ENCODE peak calls at places on chromosomes 11 and 22, in seven cellular contexts. One of them, this sample, is unnamed.

GRCh38 chr11:118910309-118911112 is 15.2 kb downstream of the BCL9L start:
- DNase-seq in ovary: peak; percentile 85
- DNase-seq in body of pancreas: peak; percentile 77
- DNase-seq in transverse colon: peak; percentile 67
- DNase-seq in IMR-90: peak; percentile 92
- DNase-seq in Peyer's patch: no peak
- DNase-seq in right lobe of liver: peak; percentile 60
- DNase-seq in this sample: peak; percentile 89

GRCh38 chr11:70546179-70546940 is 148.0 kb downstream of the CTTN start:
- DNase-seq in ovary: no peak
- DNase-seq in transverse colon: no peak
- DNase-seq in Peyer's patch: no peak
- DNase-seq in right lobe of liver: no peak
- DNase-seq in body of pancreas: no peak
- DNase-seq in IMR-90: no peak
- DNase-seq in this sample: no peak

GRCh38 chr11:133015457-133015856 is 516.8 kb downstream of the OPCML start:
- DNase-seq in right lobe of liver: no peak
- DNase-seq in ovary: no peak
- DNase-seq in body of pancreas: no peak
- DNase-seq in IMR-90: no peak
- DNase-seq in transverse colon: no peak
- DNase-seq in Peyer's patch: no peak
- DNase-seq in this sample: no peak

GRCh38 chr11:128725630-128726461 is 32.0 kb downstream of the FLI1 start:
- DNase-seq in Peyer's patch: peak; percentile 66
- DNase-seq in IMR-90: peak; percentile 59
- DNase-seq in right lobe of liver: no peak
- DNase-seq in transverse colon: peak; percentile 41
- DNase-seq in ovary: no peak
- DNase-seq in body of pancreas: peak; percentile 50
- DNase-seq in this sample: no peak

GRCh38 chr11:113974741-113975470 is at the start of gene HTR3A:
- DNase-seq in ovary: peak; percentile 14
- DNase-seq in transverse colon: peak; percentile 53
- DNase-seq in right lobe of liver: peak; percentile 45
- DNase-seq in body of pancreas: peak; percentile 93
- DNase-seq in IMR-90: no peak
- DNase-seq in Peyer's patch: no peak
- DNase-seq in this sample: peak; percentile 70

GRCh38 chr11:120121914-120122473 is 15.9 kb downstream of the TRIM29 start:
- DNase-seq in right lobe of liver: no peak
- DNase-seq in IMR-90: no peak
- DNase-seq in body of pancreas: peak; percentile 45
- DNase-seq in transverse colon: peak; percentile 24
- DNase-seq in ovary: no peak
- DNase-seq in Peyer's patch: no peak
- DNase-seq in this sample: no peak

GRCh38 chr22:20873215-20873614 is 14.4 kb downstream of the SNAP29 start:
- DNase-seq in body of pancreas: no peak
- DNase-seq in Peyer's patch: no peak
- DNase-seq in right lobe of liver: no peak
- DNase-seq in ovary: no peak
- DNase-seq in IMR-90: no peak
- DNase-seq in transverse colon: no peak
- DNase-seq in this sample: no peak

GRCh38 chr11:27861706-27862430 is 161.6 kb upstream of the BDNF start:
- DNase-seq in ovary: no peak
- DNase-seq in IMR-90: peak; percentile 95
- DNase-seq in Peyer's patch: no peak
- DNase-seq in right lobe of liver: no peak
- DNase-seq in body of pancreas: no peak
- DNase-seq in transverse colon: no peak
- DNase-seq in this sample: peak; percentile 67

GRCh38 chr11:70695086-70695960 is 297.0 kb downstream of the CTTN start:
- DNase-seq in IMR-90: peak; percentile 41
- DNase-seq in transverse colon: no peak
- DNase-seq in Peyer's patch: no peak
- DNase-seq in right lobe of liver: no peak
- DNase-seq in ovary: no peak
- DNase-seq in body of pancreas: no peak
- DNase-seq in this sample: no peak

GRCh38 chr22:43707650-43708049 is 104.5 kb downstream of the EFCAB6 start:
- DNase-seq in Peyer's patch: no peak
- DNase-seq in ovary: no peak
- DNase-seq in IMR-90: no peak
- DNase-seq in body of pancreas: no peak
- DNase-seq in transverse colon: no peak
- DNase-seq in right lobe of liver: no peak
- DNase-seq in this sample: no peak

GRCh38 chr11:129639300-129639699 is 176.3 kb upstream of the TMEM45B start:
- DNase-seq in body of pancreas: no peak
- DNase-seq in ovary: no peak
- DNase-seq in IMR-90: peak; percentile 99
- DNase-seq in Peyer's patch: no peak
- DNase-seq in right lobe of liver: no peak
- DNase-seq in transverse colon: no peak
- DNase-seq in this sample: no peak

GRCh38 chr11:5476184-5476819 is 12.2 kb upstream of the OR52D1 start:
- DNase-seq in transverse colon: peak; percentile 25
- DNase-seq in Peyer's patch: peak; percentile 17
- DNase-seq in right lobe of liver: no peak
- DNase-seq in body of pancreas: peak; percentile 48
- DNase-seq in IMR-90: peak; percentile 57
- DNase-seq in ovary: peak; percentile 14
- DNase-seq in this sample: peak; percentile 66

GRCh38 chr22:48957311-48957986 is 870.2 kb downstream of the BRD1 start:
- DNase-seq in Peyer's patch: peak; percentile 9
- DNase-seq in body of pancreas: no peak
- DNase-seq in ovary: no peak
- DNase-seq in right lobe of liver: no peak
- DNase-seq in transverse colon: peak; percentile 1
- DNase-seq in IMR-90: no peak
- DNase-seq in this sample: no peak

GRCh38 chr11:65448074-65448417 is 25.4 kb downstream of the NEAT1 start:
- DNase-seq in right lobe of liver: no peak
- DNase-seq in body of pancreas: no peak
- DNase-seq in ovary: no peak
- DNase-seq in IMR-90: peak; percentile 44
- DNase-seq in Peyer's patch: peak; percentile 21
- DNase-seq in transverse colon: no peak
- DNase-seq in this sample: no peak

GRCh38 chr11:101863361-101863760 is 51.4 kb upstream of the CEP126 start:
- DNase-seq in right lobe of liver: no peak
- DNase-seq in ovary: no peak
- DNase-seq in IMR-90: peak; percentile 79
- DNase-seq in transverse colon: no peak
- DNase-seq in body of pancreas: no peak
- DNase-seq in Peyer's patch: no peak
- DNase-seq in this sample: no peak

DNA sequence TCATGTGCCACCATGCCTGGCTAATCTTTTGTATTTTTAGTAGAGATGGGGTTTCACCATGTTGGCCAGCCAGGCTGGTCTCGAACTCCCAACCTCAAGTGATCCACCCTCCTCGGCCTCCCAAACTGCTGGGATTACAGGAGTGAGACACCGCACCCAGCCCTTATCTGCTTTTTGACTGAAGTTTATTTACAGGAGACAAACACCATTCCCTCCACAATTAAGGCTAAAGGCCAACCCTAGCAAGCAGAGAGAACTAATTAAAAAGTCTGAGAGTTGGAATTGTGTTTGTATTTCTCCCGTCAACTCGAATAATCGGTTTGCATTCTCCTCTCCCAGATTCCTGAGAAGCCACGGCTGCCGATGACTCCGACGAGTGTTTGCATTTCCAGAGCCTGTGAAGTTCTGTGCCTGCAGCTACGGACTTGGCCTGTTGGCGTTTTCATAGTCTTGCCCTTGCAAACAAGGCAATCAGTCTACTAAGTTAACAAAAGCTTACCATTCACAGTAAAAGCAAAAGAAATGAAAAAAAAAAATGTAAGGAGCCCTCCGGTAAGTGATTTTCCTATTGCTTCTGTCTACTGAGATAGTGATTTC is 73.3 kb upstream of the NUP50 start:
- DNase-seq in body of pancreas: peak; percentile 2
- DNase-seq in right lobe of liver: no peak
- DNase-seq in Peyer's patch: no peak
- DNase-seq in transverse colon: peak; percentile 41
- DNase-seq in ovary: no peak
- DNase-seq in IMR-90: peak; percentile 65
- DNase-seq in this sample: no peak
- H3K27ac ChIP-seq in body of pancreas: no peak overlapping the region
- H3K27ac ChIP-seq in right lobe of liver: no peak overlapping the region
- H3K27ac ChIP-seq in Peyer's patch: no peak overlapping the region
- H3K27ac ChIP-seq in transverse colon: no peak overlapping the region
- H3K27ac ChIP-seq in ovary: no peak overlapping the region
- H3K27ac ChIP-seq in IMR-90: no peak overlapping the region
- H3K27ac ChIP-seq in this sample: no peak overlapping the region

DNA sequence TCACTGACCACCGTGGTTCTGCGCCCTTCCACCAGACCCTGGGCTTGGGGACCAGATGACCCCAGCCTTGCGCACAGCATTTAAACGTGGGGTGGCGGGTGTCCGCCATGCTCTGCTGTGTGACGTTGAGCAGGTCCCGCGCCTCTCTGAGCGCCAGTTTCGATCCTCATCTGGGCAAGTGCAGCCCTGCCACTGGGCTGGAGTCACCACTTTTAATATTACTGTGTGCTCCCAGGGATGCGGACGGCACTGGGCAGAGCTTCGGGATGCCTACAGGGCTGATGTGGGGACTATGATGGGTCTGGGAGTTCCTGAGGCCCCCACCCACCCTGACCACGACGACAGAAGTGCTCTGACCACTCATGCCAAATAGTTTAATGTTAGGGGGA is 1.2 kb upstream of the NUDT8 start:
- DNase-seq in transverse colon: no peak
- DNase-seq in right lobe of liver: no peak
- DNase-seq in IMR-90: no peak
- DNase-seq in Peyer's patch: no peak
- DNase-seq in body of pancreas: no peak
- DNase-seq in ovary: no peak
- DNase-seq in this sample: no peak
- TF ChIP-seq CTCF in transverse colon: no peak
- TF ChIP-seq CTCF in right lobe of liver: no peak
- TF ChIP-seq CTCF in IMR-90: no peak
- TF ChIP-seq CTCF in Peyer's patch: no peak
- TF ChIP-seq CTCF in body of pancreas: no peak
- TF ChIP-seq CTCF in ovary: peak; percentile 7
- TF ChIP-seq CTCF in this sample: no peak

GRCh38 chr22:29197096-29197495 is 8.6 kb upstream of the EMID1 start:
- DNase-seq in Peyer's patch: no peak
- DNase-seq in right lobe of liver: no peak
- DNase-seq in ovary: no peak
- DNase-seq in body of pancreas: no peak
- DNase-seq in IMR-90: no peak
- DNase-seq in transverse colon: no peak
- DNase-seq in this sample: no peak

GRCh38 chr22:29195118-29195963 is 10.4 kb upstream of the EMID1 start:
- DNase-seq in Peyer's patch: no peak
- DNase-seq in IMR-90: no peak
- DNase-seq in right lobe of liver: no peak
- DNase-seq in body of pancreas: no peak
- DNase-seq in ovary: no peak
- DNase-seq in transverse colon: no peak
- DNase-seq in this sample: no peak

GRCh38 chr22:29195964-29196666 is 9.6 kb upstream of the EMID1 start:
- DNase-seq in IMR-90: no peak
- DNase-seq in transverse colon: no peak
- DNase-seq in right lobe of liver: no peak
- DNase-seq in Peyer's patch: no peak
- DNase-seq in body of pancreas: no peak
- DNase-seq in ovary: no peak
- DNase-seq in this sample: no peak

GRCh38 chr22:29190915-29191314 is 14.8 kb upstream of the EMID1 start:
- DNase-seq in ovary: no peak
- DNase-seq in Peyer's patch: no peak
- DNase-seq in transverse colon: no peak
- DNase-seq in IMR-90: no peak
- DNase-seq in body of pancreas: no peak
- DNase-seq in right lobe of liver: no peak
- DNase-seq in this sample: no peak

DNA sequence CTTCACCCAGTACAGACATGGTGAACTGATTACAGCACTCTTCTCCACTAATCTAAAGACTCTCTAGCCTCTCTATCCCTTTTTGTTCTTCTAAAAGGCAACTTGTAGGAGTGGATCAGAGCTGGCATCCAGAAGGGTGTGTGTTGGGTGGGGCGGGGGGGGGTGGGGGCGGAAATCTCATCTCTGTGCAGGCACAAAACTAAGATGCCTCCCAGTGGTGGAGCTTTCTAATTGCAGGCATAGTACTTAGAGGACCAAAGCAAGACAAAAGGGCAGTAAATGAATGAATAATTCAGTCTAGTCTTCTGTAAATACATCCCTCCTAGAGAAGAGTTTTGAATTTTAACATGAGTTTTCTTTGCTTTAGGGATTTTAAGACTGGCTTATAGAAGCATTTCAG is 11.4 kb upstream of the EMID1 start:
- DNase-seq in right lobe of liver: no peak
- DNase-seq in body of pancreas: no peak
- DNase-seq in Peyer's patch: no peak
- DNase-seq in transverse colon: no peak
- DNase-seq in ovary: no peak
- DNase-seq in IMR-90: no peak
- DNase-seq in this sample: no peak
- TF ChIP-seq POLR2A in right lobe of liver: no peak
- TF ChIP-seq POLR2A in body of pancreas: no peak
- TF ChIP-seq POLR2A in Peyer's patch: no peak
- TF ChIP-seq POLR2A in transverse colon: no peak
- TF ChIP-seq POLR2A in ovary: no peak
- TF ChIP-seq POLR2A in IMR-90: no peak
- TF ChIP-seq POLR2A in this sample: no peak

DNA sequence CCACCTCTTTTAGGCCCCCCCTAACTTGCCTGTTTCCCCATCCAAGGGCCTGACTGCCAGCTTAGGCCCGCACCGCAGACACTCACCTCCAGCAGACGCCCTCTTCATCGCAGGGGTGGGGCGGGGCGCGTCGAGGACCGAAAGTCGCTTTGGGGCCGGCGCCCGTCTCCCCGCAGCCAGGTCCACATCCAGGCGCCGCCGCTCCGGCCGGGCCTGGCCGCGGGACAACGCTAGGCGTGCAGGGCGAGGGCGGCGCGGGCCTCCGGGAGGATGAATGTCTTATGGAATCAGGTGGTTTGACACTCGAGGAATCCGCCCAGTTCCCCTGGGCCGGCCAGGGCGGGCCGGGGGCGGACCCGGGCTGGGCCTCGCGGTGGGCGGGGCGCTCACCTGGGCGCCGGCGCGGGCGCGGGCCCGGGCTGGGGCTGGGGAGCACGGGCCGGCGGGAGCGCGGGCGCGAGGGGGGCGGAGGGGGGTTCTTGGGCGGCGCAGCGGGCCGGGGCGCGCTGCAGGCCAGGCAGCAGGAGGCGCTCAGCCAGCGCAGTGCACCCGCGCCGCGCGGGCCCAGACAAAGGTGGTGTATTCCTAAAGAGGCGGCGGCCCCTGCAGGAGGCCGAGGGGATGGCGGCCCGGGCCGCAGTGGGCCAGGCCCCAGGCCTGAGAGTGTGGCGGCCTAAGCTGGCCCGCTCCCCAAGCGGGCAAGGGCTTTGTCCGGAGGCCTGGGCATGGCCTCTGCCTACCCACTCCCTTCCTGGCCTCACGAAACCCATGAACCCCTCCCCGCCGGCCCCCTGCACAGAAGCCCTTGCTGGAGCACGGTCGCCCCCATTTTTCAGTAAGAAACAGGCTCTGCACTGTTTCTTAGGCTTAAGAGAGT is 177.6 kb downstream of the IGLL1 start:
- DNase-seq in transverse colon: peak; percentile 80
- DNase-seq in right lobe of liver: peak; percentile 57
- DNase-seq in body of pancreas: peak; percentile 84
- DNase-seq in IMR-90: peak; percentile 19
- DNase-seq in Peyer's patch: peak; percentile 70
- DNase-seq in ovary: peak; percentile 87
- DNase-seq in this sample: peak; percentile 49
- H3K27ac ChIP-seq in transverse colon: peak overlapping the region; percentile 52
- H3K27ac ChIP-seq in right lobe of liver: no peak overlapping the region
- H3K27ac ChIP-seq in body of pancreas: peak overlapping the region; percentile 54
- H3K27ac ChIP-seq in IMR-90: no peak overlapping the region
- H3K27ac ChIP-seq in Peyer's patch: no peak overlapping the region
- H3K27ac ChIP-seq in ovary: peak overlapping the region; percentile 48
- H3K27ac ChIP-seq in this sample: no peak overlapping the region

This sample was measured in adrenal gland.